ENCODE peak calls at places on chromosomes 11 and 22, in ten cellular contexts. One of them, this sample, is unnamed.

GRCh38 chr11:82867495-82868082 is 32.6 kb downstream of the PRCP start:
- DNase-seq in activated CD4-positive, alpha-beta T cell treated with anti-CD3 and anti-CD28 coated beads for 48 hours: peak
- DNase-seq in NCI-H1417: peak
- DNase-seq in PC-9: peak
- DNase-seq in CD4-positive, CD25-positive, alpha-beta regulatory T cell: peak
- DNase-seq in AG08395: peak
- DNase-seq in naive thymus-derived CD4-positive, alpha-beta T cell: peak
- DNase-seq in SK-MEL-5: peak
- DNase-seq in upper lobe of right lung: no peak
- DNase-seq in B cell: peak
- DNase-seq in this sample: no peak

GRCh38 chr11:121391914-121392313 is 60.2 kb upstream of the SORL1 start:
- DNase-seq in activated CD4-positive, alpha-beta T cell treated with anti-CD3 and anti-CD28 coated beads for 48 hours: no peak
- DNase-seq in NCI-H1417: no peak
- DNase-seq in PC-9: no peak
- DNase-seq in CD4-positive, CD25-positive, alpha-beta regulatory T cell: no peak
- DNase-seq in AG08395: no peak
- DNase-seq in naive thymus-derived CD4-positive, alpha-beta T cell: no peak
- DNase-seq in SK-MEL-5: no peak
- DNase-seq in upper lobe of right lung: no peak
- DNase-seq in B cell: no peak
- DNase-seq in this sample: no peak

GRCh38 chr11:11667056-11667455 is 45.3 kb upstream of the GALNT18 start:
- DNase-seq in activated CD4-positive, alpha-beta T cell treated with anti-CD3 and anti-CD28 coated beads for 48 hours: no peak
- DNase-seq in NCI-H1417: no peak
- DNase-seq in PC-9: no peak
- DNase-seq in CD4-positive, CD25-positive, alpha-beta regulatory T cell: no peak
- DNase-seq in AG08395: no peak
- DNase-seq in naive thymus-derived CD4-positive, alpha-beta T cell: no peak
- DNase-seq in SK-MEL-5: peak
- DNase-seq in upper lobe of right lung: no peak
- DNase-seq in B cell: no peak
- DNase-seq in this sample: no peak

GRCh38 chr11:14346303-14346702 is 12.7 kb downstream of the RRAS2 start:
- DNase-seq in activated CD4-positive, alpha-beta T cell treated with anti-CD3 and anti-CD28 coated beads for 48 hours: no peak
- DNase-seq in NCI-H1417: no peak
- DNase-seq in PC-9: no peak
- DNase-seq in CD4-positive, CD25-positive, alpha-beta regulatory T cell: no peak
- DNase-seq in AG08395: no peak
- DNase-seq in naive thymus-derived CD4-positive, alpha-beta T cell: no peak
- DNase-seq in SK-MEL-5: no peak
- DNase-seq in upper lobe of right lung: no peak
- DNase-seq in B cell: no peak
- DNase-seq in this sample: no peak

GRCh38 chr11:114185436-114185835 is 110.8 kb upstream of the NNMT start:
- DNase-seq in activated CD4-positive, alpha-beta T cell treated with anti-CD3 and anti-CD28 coated beads for 48 hours: no peak
- DNase-seq in NCI-H1417: no peak
- DNase-seq in PC-9: no peak
- DNase-seq in CD4-positive, CD25-positive, alpha-beta regulatory T cell: no peak
- DNase-seq in AG08395: no peak
- DNase-seq in naive thymus-derived CD4-positive, alpha-beta T cell: no peak
- DNase-seq in SK-MEL-5: no peak
- DNase-seq in upper lobe of right lung: no peak
- DNase-seq in B cell: peak
- DNase-seq in this sample: no peak

GRCh38 chr11:62217191-62217748 is 8.8 kb downstream of the SCGB2A1 start:
- DNase-seq in activated CD4-positive, alpha-beta T cell treated with anti-CD3 and anti-CD28 coated beads for 48 hours: no peak
- DNase-seq in NCI-H1417: peak
- DNase-seq in PC-9: no peak
- DNase-seq in CD4-positive, CD25-positive, alpha-beta regulatory T cell: no peak
- DNase-seq in AG08395: peak
- DNase-seq in naive thymus-derived CD4-positive, alpha-beta T cell: no peak
- DNase-seq in SK-MEL-5: peak
- DNase-seq in upper lobe of right lung: no peak
- DNase-seq in B cell: no peak
- DNase-seq in this sample: no peak

GRCh38 chr11:79173615-79174014 is 267.2 kb downstream of the TENM4 start:
- DNase-seq in activated CD4-positive, alpha-beta T cell treated with anti-CD3 and anti-CD28 coated beads for 48 hours: no peak
- DNase-seq in NCI-H1417: no peak
- DNase-seq in PC-9: no peak
- DNase-seq in CD4-positive, CD25-positive, alpha-beta regulatory T cell: no peak
- DNase-seq in AG08395: peak
- DNase-seq in naive thymus-derived CD4-positive, alpha-beta T cell: no peak
- DNase-seq in SK-MEL-5: peak
- DNase-seq in upper lobe of right lung: no peak
- DNase-seq in B cell: no peak
- DNase-seq in this sample: no peak

GRCh38 chr22:35046744-35047462 is 19.1 kb upstream of the ISX start:
- DNase-seq in activated CD4-positive, alpha-beta T cell treated with anti-CD3 and anti-CD28 coated beads for 48 hours: no peak
- DNase-seq in NCI-H1417: no peak
- DNase-seq in PC-9: no peak
- DNase-seq in CD4-positive, CD25-positive, alpha-beta regulatory T cell: no peak
- DNase-seq in AG08395: no peak
- DNase-seq in naive thymus-derived CD4-positive, alpha-beta T cell: no peak
- DNase-seq in SK-MEL-5: no peak
- DNase-seq in upper lobe of right lung: no peak
- DNase-seq in B cell: no peak
- DNase-seq in this sample: no peak

GRCh38 chr11:114134870-114135269 is 75.4 kb downstream of the ZBTB16 start:
- DNase-seq in activated CD4-positive, alpha-beta T cell treated with anti-CD3 and anti-CD28 coated beads for 48 hours: no peak
- DNase-seq in NCI-H1417: no peak
- DNase-seq in PC-9: no peak
- DNase-seq in CD4-positive, CD25-positive, alpha-beta regulatory T cell: no peak
- DNase-seq in AG08395: peak
- DNase-seq in naive thymus-derived CD4-positive, alpha-beta T cell: no peak
- DNase-seq in SK-MEL-5: no peak
- DNase-seq in upper lobe of right lung: no peak
- DNase-seq in B cell: no peak
- DNase-seq in this sample: no peak

GRCh38 chr11:24870048-24870447 is 373.2 kb downstream of the LUZP2 start:
- DNase-seq in activated CD4-positive, alpha-beta T cell treated with anti-CD3 and anti-CD28 coated beads for 48 hours: no peak
- DNase-seq in NCI-H1417: no peak
- DNase-seq in PC-9: no peak
- DNase-seq in CD4-positive, CD25-positive, alpha-beta regulatory T cell: no peak
- DNase-seq in AG08395: no peak
- DNase-seq in naive thymus-derived CD4-positive, alpha-beta T cell: no peak
- DNase-seq in SK-MEL-5: no peak
- DNase-seq in upper lobe of right lung: no peak
- DNase-seq in B cell: no peak
- DNase-seq in this sample: no peak

GRCh38 chr11:61679893-61680621 is at the start of gene DAGLA:
- DNase-seq in activated CD4-positive, alpha-beta T cell treated with anti-CD3 and anti-CD28 coated beads for 48 hours: peak
- DNase-seq in NCI-H1417: peak
- DNase-seq in PC-9: peak
- DNase-seq in CD4-positive, CD25-positive, alpha-beta regulatory T cell: peak
- DNase-seq in AG08395: peak
- DNase-seq in naive thymus-derived CD4-positive, alpha-beta T cell: peak
- DNase-seq in SK-MEL-5: peak
- DNase-seq in upper lobe of right lung: peak
- DNase-seq in B cell: peak
- DNase-seq in this sample: peak

GRCh38 chr11:2076441-2076840 is 62.7 kb downstream of the IGF2 start:
- DNase-seq in activated CD4-positive, alpha-beta T cell treated with anti-CD3 and anti-CD28 coated beads for 48 hours: no peak
- DNase-seq in NCI-H1417: no peak
- DNase-seq in PC-9: no peak
- DNase-seq in CD4-positive, CD25-positive, alpha-beta regulatory T cell: no peak
- DNase-seq in AG08395: no peak
- DNase-seq in naive thymus-derived CD4-positive, alpha-beta T cell: no peak
- DNase-seq in SK-MEL-5: no peak
- DNase-seq in upper lobe of right lung: no peak
- DNase-seq in B cell: no peak
- DNase-seq in this sample: no peak

GRCh38 chr11:122207921-122208764 is 92.1 kb upstream of the BLID start:
- DNase-seq in activated CD4-positive, alpha-beta T cell treated with anti-CD3 and anti-CD28 coated beads for 48 hours: no peak
- DNase-seq in NCI-H1417: no peak
- DNase-seq in PC-9: no peak
- DNase-seq in CD4-positive, CD25-positive, alpha-beta regulatory T cell: no peak
- DNase-seq in AG08395: no peak
- DNase-seq in naive thymus-derived CD4-positive, alpha-beta T cell: no peak
- DNase-seq in SK-MEL-5: no peak
- DNase-seq in upper lobe of right lung: no peak
- DNase-seq in B cell: no peak
- DNase-seq in this sample: no peak

GRCh38 chr11:69049490-69049867 is 747 bp downstream of the TPCN2 start:
- DNase-seq in activated CD4-positive, alpha-beta T cell treated with anti-CD3 and anti-CD28 coated beads for 48 hours: peak
- DNase-seq in NCI-H1417: no peak
- DNase-seq in PC-9: no peak
- DNase-seq in CD4-positive, CD25-positive, alpha-beta regulatory T cell: peak
- DNase-seq in AG08395: no peak
- DNase-seq in naive thymus-derived CD4-positive, alpha-beta T cell: peak
- DNase-seq in SK-MEL-5: no peak
- DNase-seq in upper lobe of right lung: peak
- DNase-seq in B cell: peak
- DNase-seq in this sample: no peak

This sample was measured in cardiac septum.